ENCODE peak calls at places on chromosomes 7 and 10, in five cellular contexts. One of them, this sample, is unnamed.

GRCh38 chr10:117342638-117343037 is 32.6 kb downstream of the PDZD8 start:
- DNase-seq in T-helper 17 cell: no peak
- DNase-seq in psoas muscle: no peak
- DNase-seq in prostate gland: no peak
- DNase-seq in IMR-90: peak; percentile 83
- DNase-seq in this sample: no peak

GRCh38 chr10:68082815-68083395 is 7.8 kb upstream of the HERC4 start:
- DNase-seq in T-helper 17 cell: no peak
- DNase-seq in psoas muscle: no peak
- DNase-seq in prostate gland: no peak
- DNase-seq in IMR-90: peak; percentile 67
- DNase-seq in this sample: no peak

GRCh38 chr10:35940067-35940989 is 298.2 kb upstream of the FZD8 start:
- DNase-seq in T-helper 17 cell: no peak
- DNase-seq in psoas muscle: no peak
- DNase-seq in prostate gland: no peak
- DNase-seq in IMR-90: peak; percentile 58
- DNase-seq in this sample: no peak

GRCh38 chr7:89183726-89184125 is 388.2 kb upstream of the TEX47 start:
- DNase-seq in T-helper 17 cell: no peak
- DNase-seq in psoas muscle: no peak
- DNase-seq in prostate gland: no peak
- DNase-seq in IMR-90: no peak
- DNase-seq in this sample: no peak

GRCh38 chr7:28020302-28020940 is 160.2 kb downstream of the JAZF1 start:
- DNase-seq in T-helper 17 cell: no peak
- DNase-seq in psoas muscle: peak; percentile 77
- DNase-seq in prostate gland: peak; percentile 76
- DNase-seq in IMR-90: peak; percentile 77
- DNase-seq in this sample: no peak

GRCh38 chr7:148686312-148686937 is 12.3 kb upstream of the CUL1 start:
- DNase-seq in T-helper 17 cell: no peak
- DNase-seq in psoas muscle: no peak
- DNase-seq in prostate gland: no peak
- DNase-seq in IMR-90: no peak
- DNase-seq in this sample: no peak

GRCh38 chr7:20260219-20260618 is 43.0 kb upstream of the MACC1 start:
- DNase-seq in T-helper 17 cell: no peak
- DNase-seq in psoas muscle: no peak
- DNase-seq in prostate gland: peak; percentile 5
- DNase-seq in IMR-90: peak; percentile 48
- DNase-seq in this sample: no peak

GRCh38 chr7:18846765-18847215 is 270.6 kb downstream of the TWIST1 start:
- DNase-seq in T-helper 17 cell: no peak
- DNase-seq in psoas muscle: no peak
- DNase-seq in prostate gland: no peak
- DNase-seq in IMR-90: no peak
- DNase-seq in this sample: no peak

GRCh38 chr7:142711722-142712616 is 37.3 kb upstream of the PRSS1 start:
- DNase-seq in T-helper 17 cell: no peak
- DNase-seq in psoas muscle: no peak
- DNase-seq in prostate gland: no peak
- DNase-seq in IMR-90: peak; percentile 19
- DNase-seq in this sample: no peak

GRCh38 chr7:139094596-139094995 is 14.9 kb downstream of the ZC3HAV1 start:
- DNase-seq in T-helper 17 cell: no peak
- DNase-seq in psoas muscle: no peak
- DNase-seq in prostate gland: no peak
- DNase-seq in IMR-90: peak; percentile 7
- DNase-seq in this sample: no peak

GRCh38 chr10:44902838-44903545 is 8.1 kb upstream of the TMEM72 start:
- DNase-seq in T-helper 17 cell: no peak
- DNase-seq in psoas muscle: no peak
- DNase-seq in prostate gland: no peak
- DNase-seq in IMR-90: no peak
- DNase-seq in this sample: no peak

GRCh38 chr7:131231381-131232220 is 96.1 kb upstream of the MKLN1 start:
- DNase-seq in T-helper 17 cell: peak; percentile 31
- DNase-seq in psoas muscle: no peak
- DNase-seq in prostate gland: no peak
- DNase-seq in IMR-90: peak; percentile 79
- DNase-seq in this sample: no peak

GRCh38 chr7:151439855-151440798 is at the start of gene CRYGN:
- DNase-seq in T-helper 17 cell: no peak
- DNase-seq in psoas muscle: peak; percentile 47
- DNase-seq in prostate gland: no peak
- DNase-seq in IMR-90: no peak
- DNase-seq in this sample: no peak

GRCh38 chr10:59894114-59894513 is 12.2 kb downstream of the CCDC6 start:
- DNase-seq in T-helper 17 cell: no peak
- DNase-seq in psoas muscle: peak; percentile 53
- DNase-seq in prostate gland: peak; percentile 82
- DNase-seq in IMR-90: peak; percentile 93
- DNase-seq in this sample: peak; percentile 43

GRCh38 chr10:14598809-14599764 is 175.6 kb downstream of the FAM107B start:
- DNase-seq in T-helper 17 cell: no peak
- DNase-seq in psoas muscle: no peak
- DNase-seq in prostate gland: no peak
- DNase-seq in IMR-90: no peak
- DNase-seq in this sample: no peak

GRCh38 chr10:33802566-33802965 is 468.1 kb upstream of the NRP1 start:
- DNase-seq in T-helper 17 cell: no peak
- DNase-seq in psoas muscle: no peak
- DNase-seq in prostate gland: no peak
- DNase-seq in IMR-90: no peak
- DNase-seq in this sample: no peak

DNA sequence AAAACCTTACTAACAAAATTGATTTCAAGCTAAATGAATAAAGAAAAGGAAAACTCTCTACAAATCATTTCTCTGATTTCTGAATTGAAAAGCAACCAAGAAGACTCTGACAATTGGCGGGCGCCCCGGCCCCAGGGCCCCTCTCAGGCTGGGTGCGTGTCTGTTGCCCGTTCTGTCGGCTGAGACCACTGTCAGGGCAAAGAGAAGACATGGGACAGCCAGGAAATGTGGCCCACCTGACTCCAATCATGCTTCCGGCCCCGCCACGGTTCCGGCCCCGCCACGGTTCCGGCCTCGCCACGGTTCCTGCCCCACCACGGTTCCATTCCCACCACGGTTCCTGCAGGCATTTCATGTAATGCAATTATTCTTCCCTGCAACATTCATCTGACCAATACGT is 115.9 kb downstream of the PTPRN2 start:
- DNase-seq in T-helper 17 cell: no peak
- DNase-seq in psoas muscle: no peak
- DNase-seq in prostate gland: no peak
- DNase-seq in IMR-90: no peak
- DNase-seq in this sample: no peak
- H3K9me3 ChIP-seq in T-helper 17 cell: no peaks in the 10 kb centered on the region
- H3K9me3 ChIP-seq in psoas muscle: no peaks in the 10 kb centered on the region
- H3K9me3 ChIP-seq in prostate gland: no peaks in the 10 kb centered on the region
- H3K9me3 ChIP-seq in IMR-90: peaks cover 46% of the 10 kb centered on the region
- H3K9me3 ChIP-seq in this sample: no peaks in the 10 kb centered on the region

GRCh38 chr10:43647576-43647975 is 1.1 kb downstream of the ZNF32 start:
- DNase-seq in T-helper 17 cell: no peak
- DNase-seq in psoas muscle: no peak
- DNase-seq in prostate gland: no peak
- DNase-seq in IMR-90: no peak
- DNase-seq in this sample: no peak

GRCh38 chr10:43645866-43646265 is 2.8 kb downstream of the ZNF32 start:
- DNase-seq in T-helper 17 cell: no peak
- DNase-seq in psoas muscle: no peak
- DNase-seq in prostate gland: no peak
- DNase-seq in IMR-90: no peak
- DNase-seq in this sample: no peak

GRCh38 chr10:43648392-43649148 is at the start of gene ZNF32:
- DNase-seq in T-helper 17 cell: peak; percentile 74
- DNase-seq in psoas muscle: peak; percentile 93
- DNase-seq in prostate gland: peak; percentile 77
- DNase-seq in IMR-90: peak; percentile 83
- DNase-seq in this sample: peak; percentile 43

GRCh38 chr10:43649149-43649523 is 455 bp upstream of the ZNF32 start:
- DNase-seq in T-helper 17 cell: no peak
- DNase-seq in psoas muscle: no peak
- DNase-seq in prostate gland: no peak
- DNase-seq in IMR-90: no peak
- DNase-seq in this sample: no peak

GRCh38 chr10:43648083-43648391 is 644 bp downstream of the ZNF32 start:
- DNase-seq in T-helper 17 cell: no peak
- DNase-seq in psoas muscle: no peak
- DNase-seq in prostate gland: no peak
- DNase-seq in IMR-90: no peak
- DNase-seq in this sample: no peak
- H3K9me3 ChIP-seq in T-helper 17 cell: peaks cover 29% of the 10 kb centered on the region
- H3K9me3 ChIP-seq in psoas muscle: peaks cover 44% of the 10 kb centered on the region
- H3K9me3 ChIP-seq in prostate gland: no peaks in the 10 kb centered on the region
- H3K9me3 ChIP-seq in IMR-90: peaks cover 35% of the 10 kb centered on the region
- H3K9me3 ChIP-seq in this sample: peaks cover 26% of the 10 kb centered on the region

GRCh38 chr7:158061031-158061630 is 526.5 kb downstream of the PTPRN2 start:
- DNase-seq in T-helper 17 cell: no peak
- DNase-seq in psoas muscle: no peak
- DNase-seq in prostate gland: no peak
- DNase-seq in IMR-90: no peak
- DNase-seq in this sample: no peak

GRCh38 chr7:158060216-158060615 is 527.4 kb downstream of the PTPRN2 start:
- DNase-seq in T-helper 17 cell: no peak
- DNase-seq in psoas muscle: no peak
- DNase-seq in prostate gland: no peak
- DNase-seq in IMR-90: no peak
- DNase-seq in this sample: no peak

GRCh38 chr7:158063850-158064610 is 523.6 kb downstream of the PTPRN2 start:
- DNase-seq in T-helper 17 cell: no peak
- DNase-seq in psoas muscle: no peak
- DNase-seq in prostate gland: no peak
- DNase-seq in IMR-90: no peak
- DNase-seq in this sample: no peak

GRCh38 chr7:158062661-158063060 is 525.0 kb downstream of the PTPRN2 start:
- DNase-seq in T-helper 17 cell: no peak
- DNase-seq in psoas muscle: no peak
- DNase-seq in prostate gland: no peak
- DNase-seq in IMR-90: no peak
- DNase-seq in this sample: no peak

DNA sequence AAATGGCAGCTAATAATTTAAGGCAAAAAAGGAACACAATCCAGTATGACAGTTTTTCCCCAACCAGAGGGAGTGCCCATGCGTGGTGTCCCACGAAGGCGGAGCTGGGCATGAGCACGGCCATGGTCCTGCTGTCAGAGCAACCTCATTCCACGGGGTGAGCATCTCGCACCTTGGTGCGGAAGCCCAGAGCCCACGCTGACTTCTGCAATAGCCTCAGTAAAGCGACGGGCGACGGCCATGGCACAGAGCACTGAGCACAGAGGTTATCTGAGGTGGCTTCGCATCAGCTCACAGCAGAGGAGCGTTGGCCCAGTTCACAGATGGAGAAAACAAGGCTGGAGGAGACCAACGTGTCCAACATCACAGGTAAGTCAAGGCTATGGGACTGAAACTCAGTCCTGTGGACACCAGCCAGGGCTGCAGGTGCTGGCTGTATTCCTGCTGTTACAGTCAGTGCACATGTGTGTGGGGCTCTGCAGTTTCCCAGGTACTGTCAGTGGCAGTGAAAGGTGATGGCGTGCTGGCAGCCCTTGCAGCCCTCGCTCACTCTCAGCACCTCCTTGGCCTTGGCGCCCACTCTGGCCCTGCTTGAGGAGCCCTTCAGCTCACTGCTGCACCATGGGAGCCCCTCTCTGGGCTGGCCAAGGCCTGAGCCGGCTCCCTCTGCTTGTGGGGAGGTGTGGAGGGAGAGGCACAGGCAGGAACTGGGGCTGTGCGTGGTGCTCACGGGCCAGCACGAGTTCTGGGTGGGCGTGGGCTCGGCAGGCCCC is 525.6 kb downstream of the PTPRN2 start:
- DNase-seq in T-helper 17 cell: no peak
- DNase-seq in psoas muscle: no peak
- DNase-seq in prostate gland: no peak
- DNase-seq in IMR-90: no peak
- DNase-seq in this sample: no peak
- H3K9me3 ChIP-seq in T-helper 17 cell: no peaks in the 10 kb centered on the region
- H3K9me3 ChIP-seq in psoas muscle: no peaks in the 10 kb centered on the region
- H3K9me3 ChIP-seq in prostate gland: no peaks in the 10 kb centered on the region
- H3K9me3 ChIP-seq in IMR-90: peaks cover 47% of the 10 kb centered on the region
- H3K9me3 ChIP-seq in this sample: no peaks in the 10 kb centered on the region

DNA sequence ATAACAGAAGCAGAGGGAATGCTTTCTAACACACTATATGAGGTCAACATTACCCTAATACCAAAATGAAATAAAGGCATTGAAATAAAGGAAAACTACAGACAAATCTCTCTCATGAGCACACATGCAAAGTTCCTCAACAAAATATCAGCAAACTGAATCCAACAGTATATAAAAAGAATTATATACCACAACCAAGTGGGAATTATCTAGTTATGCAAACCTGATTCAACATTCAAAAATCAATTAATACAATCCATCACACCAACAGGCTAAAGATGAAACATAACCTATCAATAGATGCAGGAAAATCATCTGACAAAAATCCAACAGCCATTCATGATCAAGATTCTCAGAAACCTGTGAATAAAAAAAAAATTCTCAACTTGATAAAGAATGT is 34.5 kb downstream of the LMBR1 start:
- DNase-seq in T-helper 17 cell: no peak
- DNase-seq in psoas muscle: no peak
- DNase-seq in prostate gland: no peak
- DNase-seq in IMR-90: no peak
- DNase-seq in this sample: no peak
- H3K9me3 ChIP-seq in T-helper 17 cell: peaks cover 6% of the 10 kb centered on the region
- H3K9me3 ChIP-seq in psoas muscle: peaks cover 8% of the 10 kb centered on the region
- H3K9me3 ChIP-seq in prostate gland: no peaks in the 10 kb centered on the region
- H3K9me3 ChIP-seq in IMR-90: peaks cover 3% of the 10 kb centered on the region
- H3K9me3 ChIP-seq in this sample: peaks cover 6% of the 10 kb centered on the region

DNA sequence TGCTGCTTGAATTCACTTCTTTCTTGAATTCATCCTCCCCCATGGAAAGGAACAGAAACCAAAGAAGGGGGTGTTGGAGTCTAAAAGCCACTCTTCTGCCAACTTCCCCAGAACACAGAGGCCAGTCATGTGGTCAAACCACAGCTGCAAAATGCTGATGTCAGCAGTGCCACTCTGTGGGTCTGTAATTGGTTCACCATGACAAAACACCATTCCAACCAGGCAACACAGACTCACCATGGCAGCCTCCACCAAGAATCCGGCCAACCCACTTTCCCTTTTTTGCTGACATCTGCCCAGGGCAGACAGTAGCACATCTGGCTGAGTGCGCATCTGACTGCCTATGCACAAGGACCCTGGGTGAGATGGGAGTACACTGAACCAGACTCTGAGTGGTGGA is 16.8 kb downstream of the OSBPL3 start:
- DNase-seq in T-helper 17 cell: no peak
- DNase-seq in psoas muscle: peak; percentile 57
- DNase-seq in prostate gland: no peak
- DNase-seq in IMR-90: peak; percentile 32
- DNase-seq in this sample: no peak
- H3K9me3 ChIP-seq in T-helper 17 cell: no peaks in the 10 kb centered on the region
- H3K9me3 ChIP-seq in psoas muscle: no peaks in the 10 kb centered on the region
- H3K9me3 ChIP-seq in prostate gland: no peaks in the 10 kb centered on the region
- H3K9me3 ChIP-seq in IMR-90: no peaks in the 10 kb centered on the region
- H3K9me3 ChIP-seq in this sample: no peaks in the 10 kb centered on the region

GRCh38 chr7:56483153-56483552 is 366.9 kb upstream of the NUPR2 start:
- DNase-seq in T-helper 17 cell: no peak
- DNase-seq in psoas muscle: no peak
- DNase-seq in prostate gland: no peak
- DNase-seq in IMR-90: no peak
- DNase-seq in this sample: no peak
- H3K9me3 ChIP-seq in T-helper 17 cell: peaks cover 2% of the 10 kb centered on the region
- H3K9me3 ChIP-seq in psoas muscle: peaks cover 5% of the 10 kb centered on the region
- H3K9me3 ChIP-seq in prostate gland: no peaks in the 10 kb centered on the region
- H3K9me3 ChIP-seq in IMR-90: peaks cover 49% of the 10 kb centered on the region
- H3K9me3 ChIP-seq in this sample: peaks cover 19% of the 10 kb centered on the region